ENCODE peak calls at places on chromosomes 2 and 18, in four cellular contexts. B is ovary, R is A549, S is body of pancreas. M is an unnamed sample.

GRCh38 chr18:79547413-79548076 is 132.1 kb upstream of the CTDP1 start:
- DNase-seq in B (no peak), R (no peak), S (no peak), M (no peak)

GRCh38 chr2:232714969-232715368 is 17.8 kb downstream of the GIGYF2 start:
- DNase-seq in B (no peak), R (no peak), S (no peak), M (no peak)

GRCh38 chr18:75247041-75247551 is 36.5 kb downstream of the TSHZ1 start:
- DNase-seq in B (no peak), R (no peak), S (no peak), M (no peak)

GRCh38 chr2:57181315-57182038 is 865.1 kb upstream of the VRK2 start:
- DNase-seq in B (no peak), R (no peak), S (no peak), M (no peak)

GRCh38 chr2:127103243-127104165 is 3.5 kb downstream of the BIN1 start:
- DNase-seq in B (peak; percentile 17), R (no peak), S (no peak), M (no peak)

GRCh38 chr18:46755315-46756171 is 1.3 kb downstream of the ST8SIA5 start:
- DNase-seq in B (no peak), R (no peak), S (no peak), M (no peak)

GRCh38 chr2:62464608-62465007 is 41.4 kb downstream of the TMEM17 start:
- DNase-seq in B (no peak), R (no peak), S (no peak), M (no peak)

GRCh38 chr2:37837576-37838335 is 87.3 kb upstream of the RMDN2 start:
- DNase-seq in B (no peak), R (no peak), S (peak; percentile 37), M (peak; percentile 75)

GRCh38 chr2:239388236-239389151 is 12.3 kb downstream of the HDAC4 start:
- DNase-seq in B (peak; percentile 21), R (no peak), S (no peak), M (no peak)

GRCh38 chr2:27737676-27738348 is 33.7 kb upstream of the MRPL33 start:
- DNase-seq in B (no peak), R (peak; percentile 62), S (no peak), M (peak; percentile 7)

GRCh38 chr2:85542777-85543176 is 3.8 kb downstream of the MAT2A start:
- DNase-seq in B (no peak), R (no peak), S (no peak), M (no peak)

GRCh38 chr2:172735646-172736418 is at the start of gene RAPGEF4:
- DNase-seq in B (no peak), R (no peak), S (no peak), M (no peak)

GRCh38 chr18:55165399-55166125 is 206.3 kb upstream of the CCDC68 start:
- DNase-seq in B (no peak), R (no peak), S (no peak), M (no peak)

GRCh38 chr2:171411791-171412483 is 21.9 kb downstream of the METTL8 start:
- DNase-seq in B (no peak), R (no peak), S (no peak), M (no peak)

GRCh38 chr2:75047189-75047812 is 88.9 kb downstream of the POLE4 start:
- DNase-seq in B (no peak), R (peak; percentile 11), S (no peak), M (peak; percentile 37)

GRCh38 chr18:55264108-55264507 is 304.8 kb upstream of the CCDC68 start:
- DNase-seq in B (no peak), R (no peak), S (no peak), M (no peak)

GRCh38 chr2:25362564-25363145 is 20.9 kb upstream of the DNMT3A start:
- DNase-seq in B (no peak), R (no peak), S (no peak), M (no peak)

GRCh38 chr18:42047721-42048120 is 92.7 kb downstream of the PIK3C3 start:
- DNase-seq in B (no peak), R (no peak), S (no peak), M (no peak)
- TF ChIP-seq CTCF in B (no peak), R (no peak), S (no peak), M (no peak)

GRCh38 chr2:142037051-142037450 is 93.8 kb downstream of the LRP1B start:
- DNase-seq in B (no peak), R (no peak), S (no peak), M (no peak)
- H3K27ac ChIP-seq in B (no peak overlapping the region), R (no peak overlapping the region), S (no peak overlapping the region), M (no peak overlapping the region)

GRCh38 chr2:20668871-20669475 is 2.0 kb downstream of the GDF7 start:
- DNase-seq in B (no peak), R (no peak), S (no peak), M (no peak)

GRCh38 chr2:20669609-20670314 is 2.8 kb downstream of the GDF7 start:
- DNase-seq in B (no peak), R (no peak), S (no peak), M (no peak)

GRCh38 chr2:20667531-20668401 is 822 bp downstream of the GDF7 start:
- DNase-seq in B (no peak), R (no peak), S (no peak), M (no peak)

GRCh38 chr2:20667151-20667530 is 197 bp downstream of the GDF7 start:
- DNase-seq in B (no peak), R (no peak), S (no peak), M (no peak)

GRCh38 chr2:20668470-20668869 is 1.5 kb downstream of the GDF7 start:
- DNase-seq in B (no peak), R (no peak), S (no peak), M (no peak)
- H3K4me3 ChIP-seq in B (no peak overlapping the region), R (no peak overlapping the region), S (no peak overlapping the region), M (no peak overlapping the region)

DNA sequence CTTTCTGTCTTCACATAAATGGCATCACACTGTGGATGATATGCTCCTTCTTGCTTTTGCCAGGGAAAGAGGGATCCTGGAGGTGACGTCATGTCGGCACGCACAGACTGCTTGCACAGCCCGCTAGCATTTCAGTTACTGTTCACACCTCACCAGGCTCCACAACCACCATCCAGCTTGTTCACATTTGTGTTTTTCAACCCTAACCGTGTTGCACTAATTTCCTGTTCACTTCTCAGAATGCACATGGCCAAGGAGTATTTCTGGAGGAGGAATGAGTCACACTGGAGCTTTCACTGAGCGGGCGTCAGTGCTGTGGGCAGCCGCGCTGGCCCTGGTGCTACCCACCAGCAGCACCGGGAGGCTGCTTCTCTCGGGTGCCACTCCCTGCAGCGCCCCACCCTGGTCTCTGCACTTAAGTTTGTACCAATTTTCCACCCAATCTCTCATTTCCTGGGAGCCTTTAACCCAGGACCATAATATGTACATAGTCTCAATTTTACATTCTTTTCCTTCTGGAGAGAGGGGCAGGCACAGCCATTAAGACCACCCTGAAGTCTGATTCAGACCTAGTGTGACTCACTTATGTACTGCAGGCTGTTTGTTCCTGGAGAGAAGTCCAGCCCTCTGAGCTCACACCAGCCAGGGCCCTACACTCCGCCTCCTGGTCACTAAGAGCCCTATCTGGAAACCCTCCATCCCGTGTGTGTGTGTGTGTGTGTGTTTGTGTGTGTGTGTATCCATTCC is 65.1 kb downstream of the MBP start:
- DNase-seq in B (peak; percentile 62), R (peak; percentile 93), S (no peak), M (peak; percentile 64)
- TF ChIP-seq CTCF in B (no peak), R (no peak), S (no peak), M (peak; percentile 17)

DNA sequence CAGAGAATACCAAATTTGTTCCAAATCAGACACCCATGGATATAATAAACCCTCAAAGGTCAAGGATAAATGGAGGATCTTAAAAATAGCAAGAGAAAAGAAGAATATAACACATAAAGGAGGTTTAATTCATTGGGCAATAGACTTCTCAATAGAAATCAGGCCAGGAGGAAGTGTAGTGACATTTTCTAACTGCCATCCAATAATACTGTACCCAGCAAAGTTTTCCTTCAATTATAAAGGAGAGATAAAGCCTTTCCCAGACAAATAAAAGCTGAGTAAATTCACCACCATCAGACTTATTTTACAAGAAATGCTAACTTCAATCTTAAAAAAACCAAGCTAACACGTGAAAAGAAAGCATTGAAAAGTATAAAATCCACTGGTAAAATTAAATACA is 121.6 kb downstream of the MSTN start:
- DNase-seq in B (no peak), R (no peak), S (no peak), M (no peak)
- H3K27ac ChIP-seq in B (no peak overlapping the region), R (no peak overlapping the region), S (no peak overlapping the region), M (no peak overlapping the region)

GRCh38 chr2:35891528-35891927 is 464.1 kb upstream of the CRIM1 start:
- DNase-seq in B (no peak), R (no peak), S (no peak), M (no peak)
- H3K4me3 ChIP-seq in B (no peak overlapping the region), R (no peak overlapping the region), S (no peak overlapping the region), M (no peak overlapping the region)

GRCh38 chr2:130389363-130389762 is 33.5 kb downstream of the PTPN18 start:
- DNase-seq in B (no peak), R (no peak), S (no peak), M (no peak)
- TF ChIP-seq CTCF in B (no peak), R (no peak), S (no peak), M (no peak)

M was measured in AG04450.